ENCODE peak calls at places on chromosome 11, in six cellular contexts. J is spleen, P is left ventricle myocardium inferior, T is uterus, I is lower lobe of right lung, W is aorta. O is an unnamed sample.
A peak's percentile ranks its signal among the peaks of the same experiment; 100 is the strongest.

GRCh38 chr11:47208628-47209027 is 6.1 kb upstream of the DDB2 start:
- DNase-seq in J (no peak), P (no peak), T (no peak), I (no peak), W (no peak), O (no peak)

GRCh38 chr11:113542420-113542819 is 67.2 kb upstream of the DRD2 start:
- DNase-seq in J (no peak), P (no peak), T (no peak), I (no peak), W (no peak), O (no peak)

GRCh38 chr11:34633990-34634725 is 13.3 kb downstream of the EHF start:
- DNase-seq in J (no peak), P (no peak), T (no peak), I (no peak), W (no peak), O (no peak)

GRCh38 chr11:117194267-117194666 is 4.9 kb upstream of the TAGLN start:
- DNase-seq in J (no peak), P (peak; percentile 1), T (no peak), I (peak; percentile 9), W (peak; percentile 38), O (no peak)

GRCh38 chr11:19374189-19374588 is 133.4 kb upstream of the E2F8 start:
- DNase-seq in J (no peak), P (no peak), T (no peak), I (no peak), W (no peak), O (no peak)

GRCh38 chr11:119198925-119199324 is 7.2 kb upstream of the CBL start:
- DNase-seq in J (peak; percentile 40), P (no peak), T (no peak), I (no peak), W (peak; percentile 27), O (peak; percentile 20)

GRCh38 chr11:46427364-46427763 is 35.8 kb upstream of the CHRM4 start:
- DNase-seq in J (no peak), P (no peak), T (no peak), I (no peak), W (no peak), O (no peak)

GRCh38 chr11:96185220-96185768 is 157.7 kb downstream of the MAML2 start:
- DNase-seq in J (no peak), P (no peak), T (no peak), I (no peak), W (no peak), O (no peak)

GRCh38 chr11:111476961-111477360 is 35.2 kb downstream of the BTG4 start:
- DNase-seq in J (no peak), P (no peak), T (no peak), I (no peak), W (no peak), O (no peak)

GRCh38 chr11:4531666-4532065 is 13.3 kb upstream of the OR52M1 start:
- DNase-seq in J (no peak), P (no peak), T (no peak), I (no peak), W (no peak), O (no peak)

GRCh38 chr11:1123970-1124369 is 33.8 kb upstream of the MUC5AC start:
- DNase-seq in J (no peak), P (no peak), T (no peak), I (no peak), W (peak; percentile 40), O (no peak)

GRCh38 chr11:113505541-113506375 is 30.6 kb upstream of the DRD2 start:
- DNase-seq in J (no peak), P (no peak), T (no peak), I (no peak), W (no peak), O (no peak)

GRCh38 chr11:122210378-122210995 is 94.5 kb upstream of the BLID start:
- DNase-seq in J (no peak), P (no peak), T (no peak), I (no peak), W (no peak), O (no peak)

GRCh38 chr11:23399995-23400394 is 539.7 kb upstream of the CCDC179 start:
- DNase-seq in J (peak; percentile 65), P (peak; percentile 5), T (no peak), I (peak; percentile 34), W (peak; percentile 50), O (peak; percentile 61)

GRCh38 chr11:16841984-16842383 is 103.5 kb downstream of the C11orf58 start:
- DNase-seq in J (no peak), P (no peak), T (no peak), I (no peak), W (no peak), O (no peak)

GRCh38 chr11:110798231-110798630 is 86.0 kb upstream of the ARHGAP20 start:
- DNase-seq in J (no peak), P (no peak), T (no peak), I (no peak), W (no peak), O (no peak)

GRCh38 chr11:68661697-68662603 is 22.4 kb upstream of the GAL start:
- DNase-seq in J (peak; percentile 43), P (no peak), T (no peak), I (no peak), W (peak; percentile 62), O (peak; percentile 46)

GRCh38 chr11:74543991-74544390 is 48.4 kb upstream of the POLD3 start:
- DNase-seq in J (no peak), P (no peak), T (no peak), I (no peak), W (no peak), O (peak; percentile 67)

GRCh38 chr11:117815262-117815803 is 9.2 kb downstream of the FXYD2 start:
- DNase-seq in J (peak; percentile 94), P (no peak), T (no peak), I (peak; percentile 76), W (no peak), O (no peak)

GRCh38 chr11:82046778-82047177 is 686.9 kb downstream of the FAM181B start:
- DNase-seq in J (no peak), P (no peak), T (no peak), I (no peak), W (no peak), O (no peak)

GRCh38 chr11:80937831-80938230 is 1497.0 kb upstream of the TENM4 start:
- DNase-seq in J (no peak), P (no peak), T (no peak), I (no peak), W (no peak), O (no peak)

GRCh38 chr11:18669211-18669593 is 29.4 kb upstream of the TMEM86A start:
- DNase-seq in J (no peak), P (no peak), T (no peak), I (no peak), W (no peak), O (no peak)

GRCh38 chr11:80388133-80388532 is 947.3 kb upstream of the TENM4 start:
- DNase-seq in J (no peak), P (no peak), T (no peak), I (no peak), W (no peak), O (no peak)

GRCh38 chr11:10455637-10456487 is 798 bp downstream of the AMPD3 start:
- DNase-seq in J (peak; percentile 93), P (no peak), T (peak; percentile 64), I (peak; percentile 67), W (no peak), O (no peak)

GRCh38 chr11:76730887-76731286 is 52.3 kb upstream of the TSKU start:
- DNase-seq in J (no peak), P (no peak), T (no peak), I (no peak), W (no peak), O (no peak)

GRCh38 chr11:79686703-79687419 is 246.0 kb upstream of the TENM4 start:
- DNase-seq in J (no peak), P (no peak), T (no peak), I (no peak), W (no peak), O (no peak)

GRCh38 chr11:49851971-49852389 is 100.2 kb upstream of the OR4C13 start:
- DNase-seq in J (peak; percentile 68), P (no peak), T (no peak), I (no peak), W (no peak), O (no peak)

DNA sequence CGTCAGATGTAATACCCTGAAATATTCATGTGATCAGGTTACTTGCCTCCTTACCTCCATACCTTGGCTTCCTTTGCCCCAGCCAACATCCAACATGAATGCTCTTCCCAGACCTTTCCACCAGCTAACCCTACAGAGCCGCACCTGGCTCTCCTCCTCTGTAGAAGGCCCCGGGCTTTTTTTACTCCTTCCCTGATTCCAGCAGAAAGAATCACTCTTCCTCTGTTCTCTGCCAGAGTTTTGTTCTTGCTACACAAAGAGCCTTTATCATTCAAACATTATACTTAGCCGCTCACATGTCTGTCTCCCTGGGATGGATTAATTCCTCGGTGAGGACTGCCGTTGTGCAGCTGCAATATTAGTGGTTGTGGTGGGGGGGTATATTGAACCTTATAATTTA is 116.8 kb upstream of the GRAMD1B start:
- DNase-seq in J (no peak), P (no peak), T (no peak), I (no peak), W (no peak), O (no peak)
- H3K4me3 ChIP-seq in J (no peak overlapping the region), P (no peak overlapping the region), T (no peak overlapping the region), I (no peak overlapping the region), W (no peak overlapping the region), O (no peak overlapping the region)

GRCh38 chr11:33132510-33132909 is 28.8 kb downstream of the CSTF3 start:
- DNase-seq in J (no peak), P (no peak), T (no peak), I (no peak), W (no peak), O (no peak)
- H3K27ac ChIP-seq in J (no peak overlapping the region), P (no peak overlapping the region), T (no peak overlapping the region), I (no peak overlapping the region), W (no peak overlapping the region), O (no peak overlapping the region)

DNA sequence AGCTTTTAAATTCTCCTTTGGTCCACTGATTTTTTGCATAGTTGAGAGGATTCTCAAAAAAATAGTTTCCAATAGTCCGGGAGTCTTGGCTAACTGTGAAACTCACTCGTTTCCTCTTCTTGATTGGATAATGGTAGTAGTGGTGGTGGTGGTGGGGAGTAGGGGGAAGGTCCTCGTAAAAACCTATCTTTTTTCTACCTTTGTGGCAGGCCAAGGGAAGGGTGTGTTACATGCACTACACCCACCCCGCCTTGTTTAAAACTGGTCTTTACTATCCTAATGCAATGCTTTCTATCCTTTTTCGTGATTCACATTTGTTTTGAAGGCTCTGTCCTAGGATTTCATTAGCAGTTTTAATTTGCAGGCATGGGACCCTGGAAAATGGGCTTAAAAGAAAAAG is 4.8 kb downstream of the TEAD1 start:
- DNase-seq in J (no peak), P (no peak), T (no peak), I (no peak), W (no peak), O (no peak)
- H3K4me1 ChIP-seq in J (no peaks in the 10 kb centered on the region), P (peaks cover 91% of the 10 kb centered on the region), T (peaks cover 3% of the 10 kb centered on the region), I (peaks cover 53% of the 10 kb centered on the region), W (no peaks in the 10 kb centered on the region), O (peaks cover 20% of the 10 kb centered on the region)

DNA sequence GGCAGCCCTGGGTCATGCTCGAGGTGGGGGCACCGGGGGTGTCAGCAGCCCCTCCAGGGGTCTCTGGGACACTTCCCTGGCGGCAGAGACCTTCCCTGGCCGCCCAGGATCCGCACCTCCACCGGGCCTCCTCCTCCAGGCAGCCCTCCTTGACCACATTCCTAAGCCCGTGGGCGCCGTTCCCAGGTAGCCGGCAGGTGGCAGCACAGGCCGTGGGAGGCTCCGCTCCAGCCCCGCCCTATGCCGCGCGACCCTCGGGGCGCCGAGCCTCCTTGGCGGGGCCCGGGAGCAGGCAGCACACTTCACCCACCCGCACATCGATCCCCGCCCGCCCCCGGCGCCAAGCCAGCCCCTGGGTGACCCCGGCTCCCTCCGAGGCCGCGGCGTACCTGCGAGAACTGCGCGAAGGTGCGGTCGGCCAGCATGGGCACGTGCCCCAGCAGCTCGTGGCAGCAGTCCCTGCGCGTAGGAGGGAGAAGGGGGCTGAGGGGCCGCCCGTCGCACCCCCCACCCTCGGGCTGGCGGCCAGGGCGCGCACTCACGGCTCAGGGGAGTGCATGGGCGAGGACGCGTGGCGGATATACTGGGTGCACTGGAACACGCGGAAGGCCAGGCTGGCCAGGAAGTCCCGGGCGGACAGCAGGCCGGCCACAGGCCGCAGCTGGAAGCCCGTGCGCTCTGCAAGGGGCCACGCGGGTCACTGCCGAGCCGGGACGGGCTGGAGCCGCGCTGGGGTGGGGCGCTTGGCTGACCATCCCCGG is 5.3 kb upstream of the INS start:
- DNase-seq in J (no peak), P (no peak), T (no peak), I (peak; percentile 66), W (no peak), O (no peak)
- H3K4me3 ChIP-seq in J (peak overlapping the region; percentile 22), P (peak overlapping the region; percentile 55), T (no peak overlapping the region), I (peak overlapping the region; percentile 32), W (no peak overlapping the region), O (peak overlapping the region; percentile 11)

O was measured in upper lobe of right lung.